ENCODE peak calls at places on chromosomes 5 and 9, in nine cellular contexts. One of them, this sample, is unnamed.

GRCh38 chr9:1869843-1870242 is 145.3 kb upstream of the SMARCA2 start:
- DNase-seq in left ventricle myocardium inferior: no peak
- DNase-seq in COR-L47: no peak
- DNase-seq in colonic mucosa: peak; percentile 20
- DNase-seq in putamen: no peak
- DNase-seq in mucosa of gallbladder: peak; percentile 12
- DNase-seq in activated effector memory CD4-positive, alpha-beta T cell treated with Interleukin-2 at 50 U/mL for 16 hours: no peak
- DNase-seq in small intestine: peak; percentile 5
- DNase-seq in NCI-H1417: peak; percentile 1
- DNase-seq in this sample: no peak

GRCh38 chr5:98631311-98632054 is 142.0 kb upstream of the RGMB start:
- DNase-seq in left ventricle myocardium inferior: no peak
- DNase-seq in COR-L47: no peak
- DNase-seq in colonic mucosa: no peak
- DNase-seq in putamen: no peak
- DNase-seq in mucosa of gallbladder: no peak
- DNase-seq in activated effector memory CD4-positive, alpha-beta T cell treated with Interleukin-2 at 50 U/mL for 16 hours: no peak
- DNase-seq in small intestine: no peak
- DNase-seq in NCI-H1417: no peak
- DNase-seq in this sample: no peak

GRCh38 chr9:97747201-97747965 is 50.2 kb upstream of the XPA start:
- DNase-seq in left ventricle myocardium inferior: no peak
- DNase-seq in COR-L47: no peak
- DNase-seq in colonic mucosa: no peak
- DNase-seq in putamen: no peak
- DNase-seq in mucosa of gallbladder: no peak
- DNase-seq in activated effector memory CD4-positive, alpha-beta T cell treated with Interleukin-2 at 50 U/mL for 16 hours: no peak
- DNase-seq in small intestine: peak; percentile 54
- DNase-seq in NCI-H1417: no peak
- DNase-seq in this sample: no peak

GRCh38 chr5:35158627-35159369 is 71.5 kb downstream of the PRLR start:
- DNase-seq in left ventricle myocardium inferior: no peak
- DNase-seq in COR-L47: no peak
- DNase-seq in colonic mucosa: no peak
- DNase-seq in putamen: no peak
- DNase-seq in mucosa of gallbladder: no peak
- DNase-seq in activated effector memory CD4-positive, alpha-beta T cell treated with Interleukin-2 at 50 U/mL for 16 hours: no peak
- DNase-seq in small intestine: peak; percentile 20
- DNase-seq in NCI-H1417: no peak
- DNase-seq in this sample: no peak

GRCh38 chr5:164188733-164189148 is 683.3 kb downstream of the MAT2B start:
- DNase-seq in left ventricle myocardium inferior: no peak
- DNase-seq in COR-L47: no peak
- DNase-seq in colonic mucosa: no peak
- DNase-seq in putamen: no peak
- DNase-seq in mucosa of gallbladder: no peak
- DNase-seq in activated effector memory CD4-positive, alpha-beta T cell treated with Interleukin-2 at 50 U/mL for 16 hours: no peak
- DNase-seq in small intestine: peak; percentile 1
- DNase-seq in NCI-H1417: peak; percentile 11
- DNase-seq in this sample: no peak

GRCh38 chr5:143399616-143400540 is 3.6 kb downstream of the NR3C1 start:
- DNase-seq in left ventricle myocardium inferior: no peak
- DNase-seq in COR-L47: no peak
- DNase-seq in colonic mucosa: no peak
- DNase-seq in putamen: peak; percentile 34
- DNase-seq in mucosa of gallbladder: no peak
- DNase-seq in activated effector memory CD4-positive, alpha-beta T cell treated with Interleukin-2 at 50 U/mL for 16 hours: no peak
- DNase-seq in small intestine: no peak
- DNase-seq in NCI-H1417: no peak
- DNase-seq in this sample: no peak

GRCh38 chr9:38318755-38319495 is 73.6 kb upstream of the ALDH1B1 start:
- DNase-seq in left ventricle myocardium inferior: no peak
- DNase-seq in COR-L47: no peak
- DNase-seq in colonic mucosa: no peak
- DNase-seq in putamen: no peak
- DNase-seq in mucosa of gallbladder: peak; percentile 21
- DNase-seq in activated effector memory CD4-positive, alpha-beta T cell treated with Interleukin-2 at 50 U/mL for 16 hours: no peak
- DNase-seq in small intestine: peak; percentile 2
- DNase-seq in NCI-H1417: no peak
- DNase-seq in this sample: peak; percentile 9

GRCh38 chr5:176660860-176661641 is 13.8 kb downstream of the TSPAN17 start:
- DNase-seq in left ventricle myocardium inferior: peak; percentile 64
- DNase-seq in COR-L47: peak; percentile 67
- DNase-seq in colonic mucosa: peak; percentile 71
- DNase-seq in putamen: no peak
- DNase-seq in mucosa of gallbladder: peak; percentile 66
- DNase-seq in activated effector memory CD4-positive, alpha-beta T cell treated with Interleukin-2 at 50 U/mL for 16 hours: peak; percentile 65
- DNase-seq in small intestine: peak; percentile 67
- DNase-seq in NCI-H1417: peak; percentile 59
- DNase-seq in this sample: peak; percentile 74

GRCh38 chr9:85522459-85523092 is 219.2 kb downstream of the AGTPBP1 start:
- DNase-seq in left ventricle myocardium inferior: peak; percentile 56
- DNase-seq in COR-L47: no peak
- DNase-seq in colonic mucosa: no peak
- DNase-seq in putamen: peak; percentile 47
- DNase-seq in mucosa of gallbladder: peak; percentile 25
- DNase-seq in activated effector memory CD4-positive, alpha-beta T cell treated with Interleukin-2 at 50 U/mL for 16 hours: no peak
- DNase-seq in small intestine: no peak
- DNase-seq in NCI-H1417: peak; percentile 91
- DNase-seq in this sample: peak; percentile 11

GRCh38 chr5:71576241-71576640 is 10.9 kb upstream of the MCCC2 start:
- DNase-seq in left ventricle myocardium inferior: no peak
- DNase-seq in COR-L47: no peak
- DNase-seq in colonic mucosa: no peak
- DNase-seq in putamen: no peak
- DNase-seq in mucosa of gallbladder: no peak
- DNase-seq in activated effector memory CD4-positive, alpha-beta T cell treated with Interleukin-2 at 50 U/mL for 16 hours: no peak
- DNase-seq in small intestine: no peak
- DNase-seq in NCI-H1417: no peak
- DNase-seq in this sample: no peak

GRCh38 chr9:87109182-87109581 is 161.9 kb upstream of the GAS1 start:
- DNase-seq in left ventricle myocardium inferior: no peak
- DNase-seq in COR-L47: no peak
- DNase-seq in colonic mucosa: no peak
- DNase-seq in putamen: no peak
- DNase-seq in mucosa of gallbladder: no peak
- DNase-seq in activated effector memory CD4-positive, alpha-beta T cell treated with Interleukin-2 at 50 U/mL for 16 hours: no peak
- DNase-seq in small intestine: no peak
- DNase-seq in NCI-H1417: no peak
- DNase-seq in this sample: no peak

GRCh38 chr9:91907387-91908292 is 42.4 kb downstream of the ROR2 start:
- DNase-seq in left ventricle myocardium inferior: no peak
- DNase-seq in COR-L47: no peak
- DNase-seq in colonic mucosa: no peak
- DNase-seq in putamen: no peak
- DNase-seq in mucosa of gallbladder: no peak
- DNase-seq in activated effector memory CD4-positive, alpha-beta T cell treated with Interleukin-2 at 50 U/mL for 16 hours: no peak
- DNase-seq in small intestine: no peak
- DNase-seq in NCI-H1417: no peak
- DNase-seq in this sample: no peak

GRCh38 chr9:100167912-100168775 is 69.1 kb downstream of the INVS start:
- DNase-seq in left ventricle myocardium inferior: no peak
- DNase-seq in COR-L47: no peak
- DNase-seq in colonic mucosa: no peak
- DNase-seq in putamen: no peak
- DNase-seq in mucosa of gallbladder: no peak
- DNase-seq in activated effector memory CD4-positive, alpha-beta T cell treated with Interleukin-2 at 50 U/mL for 16 hours: no peak
- DNase-seq in small intestine: no peak
- DNase-seq in NCI-H1417: no peak
- DNase-seq in this sample: no peak

GRCh38 chr9:116635908-116636307 is 51.2 kb upstream of the TRIM32 start:
- DNase-seq in left ventricle myocardium inferior: no peak
- DNase-seq in COR-L47: no peak
- DNase-seq in colonic mucosa: no peak
- DNase-seq in putamen: peak; percentile 21
- DNase-seq in mucosa of gallbladder: no peak
- DNase-seq in activated effector memory CD4-positive, alpha-beta T cell treated with Interleukin-2 at 50 U/mL for 16 hours: no peak
- DNase-seq in small intestine: no peak
- DNase-seq in NCI-H1417: no peak
- DNase-seq in this sample: no peak

GRCh38 chr9:136946228-136946892 is 1.3 kb downstream of the C8G start:
- DNase-seq in left ventricle myocardium inferior: no peak
- DNase-seq in COR-L47: no peak
- DNase-seq in colonic mucosa: no peak
- DNase-seq in putamen: no peak
- DNase-seq in mucosa of gallbladder: no peak
- DNase-seq in activated effector memory CD4-positive, alpha-beta T cell treated with Interleukin-2 at 50 U/mL for 16 hours: no peak
- DNase-seq in small intestine: no peak
- DNase-seq in NCI-H1417: no peak
- DNase-seq in this sample: no peak

GRCh38 chr9:13942695-13943094 is 371.2 kb downstream of the NFIB start:
- DNase-seq in left ventricle myocardium inferior: no peak
- DNase-seq in COR-L47: no peak
- DNase-seq in colonic mucosa: no peak
- DNase-seq in putamen: peak; percentile 6
- DNase-seq in mucosa of gallbladder: no peak
- DNase-seq in activated effector memory CD4-positive, alpha-beta T cell treated with Interleukin-2 at 50 U/mL for 16 hours: no peak
- DNase-seq in small intestine: no peak
- DNase-seq in NCI-H1417: no peak
- DNase-seq in this sample: no peak

GRCh38 chr9:90432951-90433350 is 209.7 kb downstream of the DIRAS2 start:
- DNase-seq in left ventricle myocardium inferior: no peak
- DNase-seq in COR-L47: no peak
- DNase-seq in colonic mucosa: no peak
- DNase-seq in putamen: no peak
- DNase-seq in mucosa of gallbladder: no peak
- DNase-seq in activated effector memory CD4-positive, alpha-beta T cell treated with Interleukin-2 at 50 U/mL for 16 hours: no peak
- DNase-seq in small intestine: no peak
- DNase-seq in NCI-H1417: peak; percentile 48
- DNase-seq in this sample: no peak

GRCh38 chr5:159660401-159660800 is 255.9 kb upstream of the ADRA1B start:
- DNase-seq in left ventricle myocardium inferior: no peak
- DNase-seq in COR-L47: no peak
- DNase-seq in colonic mucosa: no peak
- DNase-seq in putamen: no peak
- DNase-seq in mucosa of gallbladder: no peak
- DNase-seq in activated effector memory CD4-positive, alpha-beta T cell treated with Interleukin-2 at 50 U/mL for 16 hours: no peak
- DNase-seq in small intestine: no peak
- DNase-seq in NCI-H1417: no peak
- DNase-seq in this sample: no peak

GRCh38 chr5:38640012-38640395 is 83.6 kb upstream of the LIFR start:
- DNase-seq in left ventricle myocardium inferior: no peak
- DNase-seq in COR-L47: no peak
- DNase-seq in colonic mucosa: no peak
- DNase-seq in putamen: no peak
- DNase-seq in mucosa of gallbladder: no peak
- DNase-seq in activated effector memory CD4-positive, alpha-beta T cell treated with Interleukin-2 at 50 U/mL for 16 hours: no peak
- DNase-seq in small intestine: no peak
- DNase-seq in NCI-H1417: no peak
- DNase-seq in this sample: no peak

GRCh38 chr5:74113987-74114386 is 488.0 kb downstream of the ARHGEF28 start:
- DNase-seq in left ventricle myocardium inferior: no peak
- DNase-seq in COR-L47: no peak
- DNase-seq in colonic mucosa: no peak
- DNase-seq in putamen: peak; percentile 42
- DNase-seq in mucosa of gallbladder: no peak
- DNase-seq in activated effector memory CD4-positive, alpha-beta T cell treated with Interleukin-2 at 50 U/mL for 16 hours: no peak
- DNase-seq in small intestine: no peak
- DNase-seq in NCI-H1417: no peak
- DNase-seq in this sample: no peak